ENCODE peak calls at places on chromosomes 4 and X, in ten cellular contexts. One of them, this sample, is unnamed.

GRCh38 chr4:168917150-168917779 is 92.8 kb downstream of the CBR4 start:
- DNase-seq in activated CD8-positive, alpha-beta memory T cell treated with anti-CD3 and anti-CD28 coated beads, Interleukin-2, amount 10 ng/mL, durations not matched to agents 7 days and 5 days: no peak
- DNase-seq in GM04504: no peak
- DNase-seq in Peyer's patch: no peak
- DNase-seq in osteocyte: no peak
- DNase-seq in C1 segment of cervical spinal cord: no peak
- DNase-seq in activated gamma-delta T cell treated with Interleukin-2 at 50 U/mL for 16 hours: no peak
- DNase-seq in ecto neural progenitor cell: no peak
- DNase-seq in spleen: no peak
- DNase-seq in prostate gland: no peak
- DNase-seq in this sample: no peak

GRCh38 chr4:141560056-141560455 is 76.3 kb upstream of the IL15 start:
- DNase-seq in activated gamma-delta T cell treated with Interleukin-2 at 50 U/mL for 16 hours: no peak
- DNase-seq in activated CD8-positive, alpha-beta memory T cell treated with anti-CD3 and anti-CD28 coated beads, Interleukin-2, amount 10 ng/mL, durations not matched to agents 7 days and 5 days: no peak
- DNase-seq in GM04504: no peak
- DNase-seq in C1 segment of cervical spinal cord: no peak
- DNase-seq in osteocyte: no peak
- DNase-seq in ecto neural progenitor cell: no peak
- DNase-seq in Peyer's patch: no peak
- DNase-seq in prostate gland: no peak
- DNase-seq in spleen: no peak
- DNase-seq in this sample: no peak

GRCh38 chr4:136581119-136581518 is 951.2 kb downstream of the PCDH18 start:
- DNase-seq in ecto neural progenitor cell: no peak
- DNase-seq in spleen: no peak
- DNase-seq in prostate gland: no peak
- DNase-seq in GM04504: no peak
- DNase-seq in osteocyte: no peak
- DNase-seq in Peyer's patch: no peak
- DNase-seq in activated CD8-positive, alpha-beta memory T cell treated with anti-CD3 and anti-CD28 coated beads, Interleukin-2, amount 10 ng/mL, durations not matched to agents 7 days and 5 days: no peak
- DNase-seq in C1 segment of cervical spinal cord: no peak
- DNase-seq in activated gamma-delta T cell treated with Interleukin-2 at 50 U/mL for 16 hours: no peak
- DNase-seq in this sample: no peak

GRCh38 chr4:105634402-105634801 is 74.1 kb downstream of the INTS12 start:
- DNase-seq in prostate gland: no peak
- DNase-seq in spleen: no peak
- DNase-seq in ecto neural progenitor cell: no peak
- DNase-seq in activated gamma-delta T cell treated with Interleukin-2 at 50 U/mL for 16 hours: no peak
- DNase-seq in C1 segment of cervical spinal cord: no peak
- DNase-seq in activated CD8-positive, alpha-beta memory T cell treated with anti-CD3 and anti-CD28 coated beads, Interleukin-2, amount 10 ng/mL, durations not matched to agents 7 days and 5 days: no peak
- DNase-seq in osteocyte: no peak
- DNase-seq in Peyer's patch: no peak
- DNase-seq in GM04504: no peak
- DNase-seq in this sample: no peak

GRCh38 chrX:94053575-94053974 is 379.6 kb downstream of the FAM133A start:
- DNase-seq in osteocyte: no peak
- DNase-seq in GM04504: no peak
- DNase-seq in activated CD8-positive, alpha-beta memory T cell treated with anti-CD3 and anti-CD28 coated beads, Interleukin-2, amount 10 ng/mL, durations not matched to agents 7 days and 5 days: no peak
- DNase-seq in spleen: no peak
- DNase-seq in activated gamma-delta T cell treated with Interleukin-2 at 50 U/mL for 16 hours: no peak
- DNase-seq in C1 segment of cervical spinal cord: no peak
- DNase-seq in Peyer's patch: no peak
- DNase-seq in ecto neural progenitor cell: no peak
- DNase-seq in prostate gland: no peak
- DNase-seq in this sample: no peak

GRCh38 chrX:38666909-38667308 is 105.6 kb downstream of the TSPAN7 start:
- DNase-seq in GM04504: no peak
- DNase-seq in activated gamma-delta T cell treated with Interleukin-2 at 50 U/mL for 16 hours: no peak
- DNase-seq in Peyer's patch: no peak
- DNase-seq in prostate gland: no peak
- DNase-seq in C1 segment of cervical spinal cord: no peak
- DNase-seq in spleen: no peak
- DNase-seq in activated CD8-positive, alpha-beta memory T cell treated with anti-CD3 and anti-CD28 coated beads, Interleukin-2, amount 10 ng/mL, durations not matched to agents 7 days and 5 days: no peak
- DNase-seq in ecto neural progenitor cell: no peak
- DNase-seq in osteocyte: no peak
- DNase-seq in this sample: no peak

GRCh38 chr4:76806757-76807156 is 91.2 kb downstream of the SOWAHB start:
- DNase-seq in activated gamma-delta T cell treated with Interleukin-2 at 50 U/mL for 16 hours: no peak
- DNase-seq in C1 segment of cervical spinal cord: no peak
- DNase-seq in osteocyte: no peak
- DNase-seq in prostate gland: no peak
- DNase-seq in GM04504: no peak
- DNase-seq in activated CD8-positive, alpha-beta memory T cell treated with anti-CD3 and anti-CD28 coated beads, Interleukin-2, amount 10 ng/mL, durations not matched to agents 7 days and 5 days: no peak
- DNase-seq in Peyer's patch: no peak
- DNase-seq in ecto neural progenitor cell: no peak
- DNase-seq in spleen: no peak
- DNase-seq in this sample: no peak

GRCh38 chrX:23334871-23335599 is 386 bp downstream of the PTCHD1 start:
- DNase-seq in prostate gland: no peak
- DNase-seq in C1 segment of cervical spinal cord: no peak
- DNase-seq in GM04504: no peak
- DNase-seq in activated CD8-positive, alpha-beta memory T cell treated with anti-CD3 and anti-CD28 coated beads, Interleukin-2, amount 10 ng/mL, durations not matched to agents 7 days and 5 days: no peak
- DNase-seq in ecto neural progenitor cell: peak; percentile 63
- DNase-seq in Peyer's patch: no peak
- DNase-seq in spleen: no peak
- DNase-seq in activated gamma-delta T cell treated with Interleukin-2 at 50 U/mL for 16 hours: no peak
- DNase-seq in osteocyte: no peak
- DNase-seq in this sample: no peak

GRCh38 chrX:103556941-103557340 is 28.4 kb upstream of the TCEAL4 start:
- DNase-seq in Peyer's patch: no peak
- DNase-seq in spleen: no peak
- DNase-seq in activated gamma-delta T cell treated with Interleukin-2 at 50 U/mL for 16 hours: no peak
- DNase-seq in GM04504: no peak
- DNase-seq in C1 segment of cervical spinal cord: no peak
- DNase-seq in prostate gland: no peak
- DNase-seq in activated CD8-positive, alpha-beta memory T cell treated with anti-CD3 and anti-CD28 coated beads, Interleukin-2, amount 10 ng/mL, durations not matched to agents 7 days and 5 days: no peak
- DNase-seq in ecto neural progenitor cell: no peak
- DNase-seq in osteocyte: no peak
- DNase-seq in this sample: no peak

GRCh38 chrX:23884427-23885024 is 23.2 kb downstream of the APOO start:
- DNase-seq in prostate gland: no peak
- DNase-seq in spleen: no peak
- DNase-seq in ecto neural progenitor cell: no peak
- DNase-seq in osteocyte: no peak
- DNase-seq in activated gamma-delta T cell treated with Interleukin-2 at 50 U/mL for 16 hours: no peak
- DNase-seq in activated CD8-positive, alpha-beta memory T cell treated with anti-CD3 and anti-CD28 coated beads, Interleukin-2, amount 10 ng/mL, durations not matched to agents 7 days and 5 days: no peak
- DNase-seq in Peyer's patch: no peak
- DNase-seq in C1 segment of cervical spinal cord: no peak
- DNase-seq in GM04504: no peak
- DNase-seq in this sample: no peak

GRCh38 chr4:55238407-55238806 is 107.6 kb upstream of the SRD5A3 start:
- DNase-seq in osteocyte: no peak
- DNase-seq in C1 segment of cervical spinal cord: no peak
- DNase-seq in GM04504: no peak
- DNase-seq in spleen: no peak
- DNase-seq in Peyer's patch: no peak
- DNase-seq in activated gamma-delta T cell treated with Interleukin-2 at 50 U/mL for 16 hours: no peak
- DNase-seq in prostate gland: no peak
- DNase-seq in ecto neural progenitor cell: no peak
- DNase-seq in activated CD8-positive, alpha-beta memory T cell treated with anti-CD3 and anti-CD28 coated beads, Interleukin-2, amount 10 ng/mL, durations not matched to agents 7 days and 5 days: no peak
- DNase-seq in this sample: no peak

GRCh38 chrX:132505116-132505515 is 16.3 kb upstream of the MBNL3 start:
- DNase-seq in prostate gland: no peak
- DNase-seq in ecto neural progenitor cell: no peak
- DNase-seq in spleen: no peak
- DNase-seq in activated gamma-delta T cell treated with Interleukin-2 at 50 U/mL for 16 hours: no peak
- DNase-seq in C1 segment of cervical spinal cord: no peak
- DNase-seq in Peyer's patch: no peak
- DNase-seq in GM04504: no peak
- DNase-seq in osteocyte: no peak
- DNase-seq in activated CD8-positive, alpha-beta memory T cell treated with anti-CD3 and anti-CD28 coated beads, Interleukin-2, amount 10 ng/mL, durations not matched to agents 7 days and 5 days: no peak
- DNase-seq in this sample: no peak

GRCh38 chr4:101104264-101105052 is 242.9 kb downstream of the PPP3CA start:
- DNase-seq in GM04504: no peak
- DNase-seq in Peyer's patch: no peak
- DNase-seq in osteocyte: no peak
- DNase-seq in activated CD8-positive, alpha-beta memory T cell treated with anti-CD3 and anti-CD28 coated beads, Interleukin-2, amount 10 ng/mL, durations not matched to agents 7 days and 5 days: no peak
- DNase-seq in C1 segment of cervical spinal cord: no peak
- DNase-seq in activated gamma-delta T cell treated with Interleukin-2 at 50 U/mL for 16 hours: no peak
- DNase-seq in ecto neural progenitor cell: no peak
- DNase-seq in prostate gland: no peak
- DNase-seq in spleen: no peak
- DNase-seq in this sample: no peak

GRCh38 chr4:60913646-60914045 is 286.5 kb upstream of the ADGRL3 start:
- DNase-seq in spleen: no peak
- DNase-seq in activated gamma-delta T cell treated with Interleukin-2 at 50 U/mL for 16 hours: no peak
- DNase-seq in C1 segment of cervical spinal cord: no peak
- DNase-seq in ecto neural progenitor cell: no peak
- DNase-seq in prostate gland: no peak
- DNase-seq in GM04504: no peak
- DNase-seq in Peyer's patch: no peak
- DNase-seq in activated CD8-positive, alpha-beta memory T cell treated with anti-CD3 and anti-CD28 coated beads, Interleukin-2, amount 10 ng/mL, durations not matched to agents 7 days and 5 days: no peak
- DNase-seq in osteocyte: no peak
- DNase-seq in this sample: no peak

GRCh38 chr4:6342530-6343293 is 73.1 kb downstream of the WFS1 start:
- DNase-seq in Peyer's patch: no peak
- DNase-seq in spleen: peak; percentile 30
- DNase-seq in ecto neural progenitor cell: no peak
- DNase-seq in GM04504: no peak
- DNase-seq in prostate gland: no peak
- DNase-seq in activated gamma-delta T cell treated with Interleukin-2 at 50 U/mL for 16 hours: no peak
- DNase-seq in C1 segment of cervical spinal cord: no peak
- DNase-seq in osteocyte: no peak
- DNase-seq in activated CD8-positive, alpha-beta memory T cell treated with anti-CD3 and anti-CD28 coated beads, Interleukin-2, amount 10 ng/mL, durations not matched to agents 7 days and 5 days: no peak
- DNase-seq in this sample: no peak

GRCh38 chrX:155745792-155746191 is 133.0 kb upstream of the TMLHE start:
- DNase-seq in osteocyte: no peak
- DNase-seq in C1 segment of cervical spinal cord: no peak
- DNase-seq in activated gamma-delta T cell treated with Interleukin-2 at 50 U/mL for 16 hours: no peak
- DNase-seq in spleen: no peak
- DNase-seq in ecto neural progenitor cell: no peak
- DNase-seq in prostate gland: no peak
- DNase-seq in Peyer's patch: peak; percentile 29
- DNase-seq in activated CD8-positive, alpha-beta memory T cell treated with anti-CD3 and anti-CD28 coated beads, Interleukin-2, amount 10 ng/mL, durations not matched to agents 7 days and 5 days: no peak
- DNase-seq in GM04504: no peak
- DNase-seq in this sample: no peak

GRCh38 chr4:19969492-19969891 is 282.2 kb upstream of the SLIT2 start:
- DNase-seq in ecto neural progenitor cell: no peak
- DNase-seq in C1 segment of cervical spinal cord: no peak
- DNase-seq in activated CD8-positive, alpha-beta memory T cell treated with anti-CD3 and anti-CD28 coated beads, Interleukin-2, amount 10 ng/mL, durations not matched to agents 7 days and 5 days: no peak
- DNase-seq in spleen: no peak
- DNase-seq in activated gamma-delta T cell treated with Interleukin-2 at 50 U/mL for 16 hours: no peak
- DNase-seq in GM04504: no peak
- DNase-seq in prostate gland: no peak
- DNase-seq in Peyer's patch: no peak
- DNase-seq in osteocyte: no peak
- DNase-seq in this sample: no peak

GRCh38 chr4:120865985-120866384 is 56.5 kb downstream of the PRDM5 start:
- DNase-seq in C1 segment of cervical spinal cord: no peak
- DNase-seq in activated CD8-positive, alpha-beta memory T cell treated with anti-CD3 and anti-CD28 coated beads, Interleukin-2, amount 10 ng/mL, durations not matched to agents 7 days and 5 days: no peak
- DNase-seq in osteocyte: no peak
- DNase-seq in GM04504: no peak
- DNase-seq in spleen: no peak
- DNase-seq in ecto neural progenitor cell: peak; percentile 49
- DNase-seq in activated gamma-delta T cell treated with Interleukin-2 at 50 U/mL for 16 hours: no peak
- DNase-seq in prostate gland: no peak
- DNase-seq in Peyer's patch: no peak
- DNase-seq in this sample: no peak

This sample was measured in GOT3.